ENCODE peak calls at places on chromosome 22, in six cellular contexts. Q is heart right ventricle, C is left ventricle myocardium inferior, Y is SK-N-SH, T is heart left ventricle, F is HCT116. E is an unnamed sample.

GRCh38 chr22:33842421-33843094 is 77.7 kb downstream of the LARGE1 start:
- DNase-seq in F (no peak), T (no peak), C (no peak), Q (no peak), Y (no peak), E (no peak)

GRCh38 chr22:20109411-20110358 is 6.2 kb upstream of the RANBP1 start:
- DNase-seq in F (no peak), T (peak; percentile 57), Q (peak; percentile 13), C (peak; percentile 13), Y (no peak), E (peak; percentile 54)

GRCh38 chr22:40449676-40450035 is 79.3 kb downstream of the SGSM3 start:
- DNase-seq in F (no peak), Y (no peak), C (no peak), Q (no peak), T (no peak), E (no peak)

GRCh38 chr22:43183496-43184263 is 3.3 kb downstream of the TTLL12 start:
- DNase-seq in Y (no peak), F (no peak), T (peak; percentile 26), C (no peak), Q (no peak), E (no peak)

GRCh38 chr22:50403701-50404101 is 60.6 kb downstream of the PPP6R2 start:
- DNase-seq in F (no peak), Q (peak; percentile 69), T (peak; percentile 87), C (peak; percentile 62), Y (peak; percentile 77), E (peak; percentile 67)

GRCh38 chr22:27312567-27313507 is 488.7 kb downstream of the MN1 start:
- DNase-seq in C (no peak), Q (no peak), Y (no peak), T (no peak), F (no peak), E (no peak)

GRCh38 chr22:43723816-43724215 is 88.3 kb downstream of the EFCAB6 start:
- DNase-seq in F (no peak), C (no peak), T (no peak), Q (no peak), Y (no peak), E (no peak)

GRCh38 chr22:48228468-48228867 is 1466.0 kb downstream of the TBC1D22A start:
- DNase-seq in Q (no peak), F (no peak), Y (no peak), T (no peak), C (no peak), E (no peak)

GRCh38 chr22:24443668-24444067 is 16.3 kb downstream of the ADORA2A start:
- DNase-seq in Y (no peak), T (no peak), F (no peak), C (no peak), Q (no peak), E (no peak)

GRCh38 chr22:37112084-37112728 is 2.7 kb upstream of the TMPRSS6 start:
- DNase-seq in C (no peak), F (no peak), T (no peak), Q (no peak), Y (no peak), E (no peak)

GRCh38 chr22:19117111-19117512 is 5.1 kb downstream of the DGCR2 start:
- DNase-seq in T (no peak), C (no peak), Y (no peak), F (no peak), Q (no peak), E (no peak)

GRCh38 chr22:26168934-26169311 is 339 bp upstream of the SEZ6L start:
- DNase-seq in Q (no peak), F (no peak), Y (no peak), T (no peak), C (peak; percentile 13), E (peak; percentile 17)

GRCh38 chr22:26922804-26923203 is 265.4 kb downstream of the MIAT start:
- DNase-seq in C (no peak), T (no peak), Q (no peak), Y (no peak), F (no peak), E (no peak)

GRCh38 chr22:22450343-22450839 is 58.2 kb downstream of the ZNF280B start:
- DNase-seq in C (no peak), Y (no peak), F (no peak), Q (no peak), T (no peak), E (no peak)

GRCh38 chr22:27980424-27981148 is 61.5 kb upstream of the PITPNB start:
- DNase-seq in T (no peak), C (no peak), Q (no peak), F (no peak), Y (no peak), E (no peak)

GRCh38 chr22:25598609-25599008 is 34.1 kb downstream of the GRK3 start:
- DNase-seq in Q (no peak), Y (no peak), F (no peak), C (no peak), T (no peak), E (no peak)

GRCh38 chr22:36193577-36193976 is 8.0 kb downstream of the APOL4 start:
- DNase-seq in T (no peak), Q (no peak), F (no peak), C (no peak), Y (no peak), E (no peak)

GRCh38 chr22:26134654-26135330 is 34.5 kb upstream of the SEZ6L start:
- DNase-seq in C (no peak), T (no peak), Q (no peak), F (peak; percentile 6), Y (no peak), E (no peak)

GRCh38 chr22:28800308-28801041 is at the start of gene XBP1:
- DNase-seq in Y (peak; percentile 98), T (peak; percentile 98), C (peak; percentile 94), F (peak; percentile 79), Q (peak; percentile 96), E (peak; percentile 97)

GRCh38 chr22:22036588-22036987 is 54.0 kb upstream of the TOP3B start:
- DNase-seq in T (no peak), F (no peak), C (no peak), Y (no peak), Q (no peak), E (no peak)

GRCh38 chr22:23888615-23889401 is 5.4 kb upstream of the MIF start:
- DNase-seq in C (no peak), Q (no peak), Y (peak; percentile 55), F (no peak), T (no peak), E (no peak)

GRCh38 chr22:46537221-46537945 is at the start of gene CELSR1:
- DNase-seq in C (peak; percentile 28), Q (no peak), T (no peak), Y (peak; percentile 69), F (no peak), E (no peak)

GRCh38 chr22:50199836-50200332 is 927 bp upstream of the SELENOO start:
- DNase-seq in C (no peak), T (no peak), F (no peak), Q (no peak), Y (peak; percentile 65), E (no peak)

GRCh38 chr22:17974703-17975372 is 49.5 kb downstream of the MICAL3 start:
- DNase-seq in Y (no peak), F (no peak), T (no peak), C (no peak), Q (no peak), E (no peak)

GRCh38 chr22:27630754-27631153 is 170.8 kb downstream of the MN1 start:
- DNase-seq in T (no peak), F (no peak), Q (no peak), Y (no peak), C (no peak), E (no peak)

GRCh38 chr22:48694296-48694883 is 1133.3 kb downstream of the BRD1 start:
- DNase-seq in F (no peak), T (peak; percentile 34), C (no peak), Q (no peak), Y (no peak), E (peak; percentile 7)

GRCh38 chr22:39098026-39098425 is 982 bp downstream of the APOBEC3H start:
- DNase-seq in F (no peak), C (no peak), Q (no peak), Y (no peak), T (no peak), E (peak; percentile 28)

GRCh38 chr22:39092111-39092867 is 4.8 kb upstream of the APOBEC3H start:
- DNase-seq in Y (no peak), T (no peak), Q (no peak), F (no peak), C (no peak), E (no peak)

GRCh38 chr22:39095971-39096370 is 1.1 kb upstream of the APOBEC3H start:
- DNase-seq in T (no peak), C (no peak), Q (no peak), Y (no peak), F (no peak), E (peak; percentile 1)

GRCh38 chr22:39097098-39098020 is at the start of gene APOBEC3H:
- DNase-seq in T (no peak), C (no peak), Y (no peak), Q (no peak), F (peak; percentile 16), E (no peak)

GRCh38 chr22:39094717-39095389 is 2.2 kb upstream of the APOBEC3H start:
- DNase-seq in Q (no peak), C (no peak), F (no peak), Y (no peak), T (no peak), E (peak; percentile 32)
- H3K4me1 ChIP-seq in Q (peaks cover 8% of the 10 kb centered on the region), C (peaks cover 17% of the 10 kb centered on the region), F (peaks cover 24% of the 10 kb centered on the region), Y (no peaks in the 10 kb centered on the region), T (peaks cover 8% of the 10 kb centered on the region), E (no peaks in the 10 kb centered on the region)

GRCh38 chr22:30079952-30080533 is at the start of gene HORMAD2:
- DNase-seq in C (no peak), Y (no peak), T (no peak), F (no peak), Q (peak; percentile 9), E (no peak)
- H3K4me3 ChIP-seq in C (peak within 1 kb of the TSS; percentile 54), Y (no peak within 1 kb of the TSS), T (no peak within 1 kb of the TSS), F (no peak within 1 kb of the TSS), Q (peak within 1 kb of the TSS; percentile 18), E (peak within 1 kb of the TSS; percentile 37)

GRCh38 chr22:31246687-31247086 is 34.6 kb downstream of the LIMK2 start:
- DNase-seq in C (no peak), Y (no peak), T (no peak), Q (no peak), F (no peak), E (no peak)
- H3K4me1 ChIP-seq in C (peaks cover 45% of the 10 kb centered on the region), Y (peaks cover 27% of the 10 kb centered on the region), T (peaks cover 52% of the 10 kb centered on the region), Q (peaks cover 45% of the 10 kb centered on the region), F (peaks cover 34% of the 10 kb centered on the region), E (peaks cover 46% of the 10 kb centered on the region)

DNA sequence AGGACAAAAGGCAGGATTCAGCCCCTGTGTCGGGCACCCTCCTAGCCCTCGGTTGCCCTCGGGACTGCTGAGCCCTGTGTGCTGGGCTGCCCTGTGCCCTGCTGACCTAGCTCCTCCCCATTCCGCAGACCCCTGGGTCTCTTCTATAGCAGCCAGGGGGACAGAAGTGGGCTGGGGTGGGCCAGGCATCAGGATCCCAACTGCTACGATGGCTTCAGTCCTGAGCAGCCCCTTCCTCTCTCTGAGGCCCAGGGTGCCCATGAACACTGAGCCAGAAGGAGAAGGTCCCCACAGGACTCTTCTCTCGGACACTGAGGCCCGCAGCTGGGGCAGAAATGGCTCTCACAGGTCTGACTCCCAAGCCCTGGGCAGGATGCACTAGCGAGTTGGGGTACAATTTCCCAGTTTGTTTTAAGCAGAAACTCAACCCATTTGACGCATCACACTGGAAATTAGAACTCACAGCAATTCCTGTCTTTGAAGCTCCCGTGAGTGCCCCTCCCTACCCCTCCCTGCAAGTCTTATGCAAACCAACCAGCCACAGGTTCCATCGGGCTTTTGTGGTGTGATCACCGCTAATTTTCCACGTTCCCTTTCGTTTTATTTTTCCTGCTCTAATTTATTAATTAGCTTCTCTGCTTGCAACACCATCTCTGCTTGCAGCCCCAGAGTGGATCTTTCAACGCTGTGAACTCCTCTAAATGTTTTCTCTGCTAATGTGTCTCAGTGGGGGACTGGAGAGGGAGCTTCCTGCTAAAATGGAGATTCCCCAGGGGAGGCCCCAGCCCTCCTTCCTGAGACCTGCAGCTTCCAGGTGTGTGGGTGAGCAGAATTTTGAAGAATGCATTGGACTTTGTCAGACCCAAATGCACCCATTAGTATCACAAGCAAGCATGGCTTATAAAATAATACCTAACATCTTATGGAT is 56.7 kb downstream of the PHF21B start:
- DNase-seq in T (no peak), C (no peak), Q (no peak), F (no peak), Y (no peak), E (no peak)
- H3K4me3 ChIP-seq in T (no peak overlapping the region), C (no peak overlapping the region), Q (no peak overlapping the region), F (no peak overlapping the region), Y (no peak overlapping the region), E (no peak overlapping the region)

E was measured in psoas muscle.